ENCODE peak calls at places on chromosomes 5 and 9, in six cellular contexts. X, M, U, G, E and J are unnamed samples.

GRCh38 chr9:134243778-134244467 is 79.6 kb upstream of the RNU6ATAC start:
- DNase-seq in X (peak), U (peak), G (peak), E (no peak), M (no peak), J (no peak)

GRCh38 chr5:137498736-137499505 is at the start of gene SPOCK1:
- DNase-seq in M (peak), E (peak), X (peak), G (peak), U (peak), J (peak)

GRCh38 chr5:108753877-108754276 is 6.2 kb downstream of the FER start:
- DNase-seq in E (no peak), M (no peak), U (no peak), X (peak), G (no peak), J (no peak)

GRCh38 chr5:31237159-31237558 is 43.7 kb downstream of the CDH6 start:
- DNase-seq in U (no peak), X (peak), E (no peak), M (peak), G (no peak), J (no peak)

GRCh38 chr5:132427285-132428146 is 58.0 kb downstream of the SLC22A5 start:
- DNase-seq in M (no peak), G (peak), X (no peak), U (peak), E (peak), J (peak)

GRCh38 chr9:61673664-61674381 is 484.0 kb downstream of the SPATA31A7 start:
- DNase-seq in M (no peak), G (no peak), X (no peak), E (peak), U (no peak), J (no peak)

GRCh38 chr5:146032911-146033310 is 72.5 kb downstream of the PLAC8L1 start:
- DNase-seq in M (no peak), E (no peak), U (no peak), X (no peak), G (no peak), J (no peak)

GRCh38 chr9:104740596-104740995 is 6.9 kb upstream of the NIPSNAP3A start:
- DNase-seq in X (peak), G (no peak), U (no peak), E (no peak), M (peak), J (no peak)

GRCh38 chr5:14628346-14628745 is 36.2 kb upstream of the OTULIN start:
- DNase-seq in U (peak), G (no peak), M (no peak), X (peak), E (no peak), J (peak)

GRCh38 chr5:10797246-10797645 is 36.2 kb upstream of the DAP start:
- DNase-seq in U (no peak), M (no peak), G (no peak), E (no peak), X (peak), J (no peak)

GRCh38 chr9:86601697-86602096 is 247.5 kb upstream of the TUT7 start:
- DNase-seq in X (peak), G (no peak), E (no peak), U (no peak), M (no peak), J (no peak)

GRCh38 chr5:137141779-137142178 is 357.3 kb downstream of the SPOCK1 start:
- DNase-seq in M (no peak), G (no peak), X (no peak), E (peak), U (no peak), J (no peak)

GRCh38 chr5:50606179-50606578 is 60.3 kb upstream of the PARP8 start:
- DNase-seq in U (no peak), X (no peak), G (no peak), E (no peak), M (no peak), J (no peak)

GRCh38 chr5:159620853-159621540 is 290.7 kb upstream of the IL12B start:
- DNase-seq in X (no peak), G (no peak), U (no peak), E (no peak), M (no peak), J (no peak)

GRCh38 chr9:123556464-123557435 is 200.8 kb downstream of the CRB2 start:
- DNase-seq in G (no peak), E (no peak), M (no peak), X (peak), U (no peak), J (no peak)

GRCh38 chr9:129828051-129828450 is 4.1 kb upstream of the TOR1A start:
- DNase-seq in X (no peak), E (no peak), G (no peak), M (no peak), U (no peak), J (no peak)

GRCh38 chr5:137649228-137649890 is 86.5 kb downstream of the KLHL3 start:
- DNase-seq in M (no peak), U (no peak), G (no peak), X (peak), E (no peak), J (no peak)

GRCh38 chr9:129338701-129339445 is 160.8 kb upstream of the IER5L start:
- DNase-seq in G (no peak), X (peak), U (no peak), M (no peak), E (no peak), J (no peak)

GRCh38 chr9:134378901-134379338 is 52.7 kb downstream of the RXRA start:
- DNase-seq in G (peak), E (peak), U (no peak), M (peak), X (peak), J (no peak)

GRCh38 chr5:111486926-111487325 is 25.4 kb downstream of the STARD4 start:
- DNase-seq in M (no peak), U (no peak), E (no peak), G (no peak), X (no peak), J (no peak)

GRCh38 chr9:3514786-3515185 is 11.0 kb downstream of the RFX3 start:
- DNase-seq in E (no peak), U (no peak), G (no peak), M (no peak), X (no peak), J (no peak)

GRCh38 chr9:12185856-12186255 is 507.3 kb upstream of the TYRP1 start:
- DNase-seq in E (no peak), G (no peak), X (no peak), U (no peak), M (no peak), J (no peak)

GRCh38 chr9:882416-882931 is 41.0 kb downstream of the DMRT1 start:
- DNase-seq in U (no peak), E (no peak), M (no peak), X (no peak), G (no peak), J (no peak)

GRCh38 chr9:81424431-81424830 is 264.9 kb downstream of the TLE1 start:
- DNase-seq in U (no peak), M (no peak), G (no peak), X (no peak), E (no peak), J (no peak)

GRCh38 chr5:989961-990530 is 18.6 kb upstream of the NKD2 start:
- DNase-seq in E (peak), G (peak), M (no peak), U (no peak), X (no peak), J (no peak)

GRCh38 chr5:133400831-133401351 is 211.4 kb downstream of the FSTL4 start:
- DNase-seq in M (no peak), U (no peak), E (peak), X (no peak), G (no peak), J (no peak)

GRCh38 chr9:27861887-27862286 is 288.6 kb upstream of the C9orf72 start:
- DNase-seq in U (no peak), G (no peak), E (no peak), X (no peak), M (no peak), J (no peak)

GRCh38 chr9:15127831-15128230 is 179.2 kb downstream of the TTC39B start:
- DNase-seq in U (no peak), G (no peak), X (no peak), E (no peak), M (no peak), J (no peak)

GRCh38 chr9:116391306-116391900 is 237.8 kb downstream of the PAPPA start:
- DNase-seq in M (no peak), G (no peak), E (no peak), U (no peak), X (peak), J (no peak)

GRCh38 chr5:157506981-157507780 is 47.2 kb downstream of the NIPAL4 start:
- DNase-seq in U (no peak), G (no peak), M (peak), E (no peak), X (peak), J (no peak)

GRCh38 chr5:36689225-36689624 is 82.8 kb downstream of the SLC1A3 start:
- DNase-seq in E (no peak), G (no peak), M (no peak), U (no peak), X (peak), J (no peak)

GRCh38 chr9:134539613-134540012 is 102.0 kb upstream of the COL5A1 start:
- DNase-seq in E (no peak), X (peak), G (peak), M (no peak), U (no peak), J (no peak)